ENCODE peak calls at places on chromosomes 7 and 10, in five cellular contexts. One of them, this sample, is unnamed.

GRCh38 chr10:131574363-131574706 is 262.8 kb upstream of the TCERG1L start:
- DNase-seq in fibroblast of mammary gland: no peak
- DNase-seq in stimulated activated naive CD4-positive, alpha-beta T cell: no peak
- DNase-seq in left cardiac atrium: no peak
- DNase-seq in HTR-8/SVneo: no peak
- DNase-seq in this sample: no peak

GRCh38 chr7:107789647-107790046 is 13.4 kb downstream of the SLC26A3 start:
- DNase-seq in fibroblast of mammary gland: no peak
- DNase-seq in stimulated activated naive CD4-positive, alpha-beta T cell: no peak
- DNase-seq in left cardiac atrium: no peak
- DNase-seq in HTR-8/SVneo: no peak
- DNase-seq in this sample: no peak

GRCh38 chr7:138890782-138891445 is 90.3 kb downstream of the KIAA1549 start:
- DNase-seq in fibroblast of mammary gland: peak
- DNase-seq in stimulated activated naive CD4-positive, alpha-beta T cell: no peak
- DNase-seq in left cardiac atrium: no peak
- DNase-seq in HTR-8/SVneo: no peak
- DNase-seq in this sample: no peak

GRCh38 chr7:32161708-32162107 is 91.5 kb upstream of the PDE1C start:
- DNase-seq in fibroblast of mammary gland: peak
- DNase-seq in stimulated activated naive CD4-positive, alpha-beta T cell: no peak
- DNase-seq in left cardiac atrium: no peak
- DNase-seq in HTR-8/SVneo: peak
- DNase-seq in this sample: no peak

GRCh38 chr7:22435720-22436119 is 64.3 kb downstream of the STEAP1B start:
- DNase-seq in fibroblast of mammary gland: no peak
- DNase-seq in stimulated activated naive CD4-positive, alpha-beta T cell: no peak
- DNase-seq in left cardiac atrium: no peak
- DNase-seq in HTR-8/SVneo: no peak
- DNase-seq in this sample: no peak

GRCh38 chr7:92904292-92905131 is 68.1 kb upstream of the CDK6 start:
- DNase-seq in fibroblast of mammary gland: peak
- DNase-seq in stimulated activated naive CD4-positive, alpha-beta T cell: peak
- DNase-seq in left cardiac atrium: no peak
- DNase-seq in HTR-8/SVneo: peak
- DNase-seq in this sample: no peak

GRCh38 chr7:41045556-41046123 is 657.2 kb downstream of the INHBA start:
- DNase-seq in fibroblast of mammary gland: no peak
- DNase-seq in stimulated activated naive CD4-positive, alpha-beta T cell: no peak
- DNase-seq in left cardiac atrium: no peak
- DNase-seq in HTR-8/SVneo: no peak
- DNase-seq in this sample: no peak

GRCh38 chr7:24378871-24379608 is 95.0 kb downstream of the NPY start:
- DNase-seq in fibroblast of mammary gland: peak
- DNase-seq in stimulated activated naive CD4-positive, alpha-beta T cell: no peak
- DNase-seq in left cardiac atrium: no peak
- DNase-seq in HTR-8/SVneo: peak
- DNase-seq in this sample: no peak

GRCh38 chr10:7193369-7193768 is 217.5 kb downstream of the SFMBT2 start:
- DNase-seq in fibroblast of mammary gland: no peak
- DNase-seq in stimulated activated naive CD4-positive, alpha-beta T cell: no peak
- DNase-seq in left cardiac atrium: no peak
- DNase-seq in HTR-8/SVneo: no peak
- DNase-seq in this sample: no peak

GRCh38 chr7:157309990-157310668 is 26.7 kb upstream of the DNAJB6 start:
- DNase-seq in fibroblast of mammary gland: peak
- DNase-seq in stimulated activated naive CD4-positive, alpha-beta T cell: no peak
- DNase-seq in left cardiac atrium: no peak
- DNase-seq in HTR-8/SVneo: peak
- DNase-seq in this sample: no peak

GRCh38 chr10:62528441-62528840 is 154.3 kb downstream of the ZNF365 start:
- DNase-seq in fibroblast of mammary gland: no peak
- DNase-seq in stimulated activated naive CD4-positive, alpha-beta T cell: peak
- DNase-seq in left cardiac atrium: no peak
- DNase-seq in HTR-8/SVneo: no peak
- DNase-seq in this sample: no peak

GRCh38 chr10:121683366-121683765 is 85.1 kb upstream of the FGFR2 start:
- DNase-seq in fibroblast of mammary gland: no peak
- DNase-seq in stimulated activated naive CD4-positive, alpha-beta T cell: no peak
- DNase-seq in left cardiac atrium: no peak
- DNase-seq in HTR-8/SVneo: no peak
- DNase-seq in this sample: no peak

GRCh38 chr10:133336131-133337078 is at the start of gene CALY:
- DNase-seq in fibroblast of mammary gland: no peak
- DNase-seq in stimulated activated naive CD4-positive, alpha-beta T cell: peak
- DNase-seq in left cardiac atrium: no peak
- DNase-seq in HTR-8/SVneo: no peak
- DNase-seq in this sample: no peak

GRCh38 chr7:159030490-159031134 is 114.1 kb downstream of the VIPR2 start:
- DNase-seq in fibroblast of mammary gland: peak
- DNase-seq in stimulated activated naive CD4-positive, alpha-beta T cell: no peak
- DNase-seq in left cardiac atrium: peak
- DNase-seq in HTR-8/SVneo: peak
- DNase-seq in this sample: peak

GRCh38 chr7:93226310-93226709 is at the start of gene HEPACAM2:
- DNase-seq in fibroblast of mammary gland: no peak
- DNase-seq in stimulated activated naive CD4-positive, alpha-beta T cell: no peak
- DNase-seq in left cardiac atrium: no peak
- DNase-seq in HTR-8/SVneo: no peak
- DNase-seq in this sample: no peak

GRCh38 chr10:2019803-2020202 is 282.5 kb upstream of the ADARB2 start:
- DNase-seq in fibroblast of mammary gland: no peak
- DNase-seq in stimulated activated naive CD4-positive, alpha-beta T cell: no peak
- DNase-seq in left cardiac atrium: no peak
- DNase-seq in HTR-8/SVneo: no peak
- DNase-seq in this sample: no peak

GRCh38 chr10:114550756-114551290 is 107.3 kb downstream of the ABLIM1 start:
- DNase-seq in fibroblast of mammary gland: peak
- DNase-seq in stimulated activated naive CD4-positive, alpha-beta T cell: peak
- DNase-seq in left cardiac atrium: no peak
- DNase-seq in HTR-8/SVneo: no peak
- DNase-seq in this sample: no peak

GRCh38 chr10:97538401-97538800 is 34.2 kb upstream of the ANKRD2 start:
- DNase-seq in fibroblast of mammary gland: peak
- DNase-seq in stimulated activated naive CD4-positive, alpha-beta T cell: no peak
- DNase-seq in left cardiac atrium: no peak
- DNase-seq in HTR-8/SVneo: no peak
- DNase-seq in this sample: no peak

GRCh38 chr7:102425639-102426267 is 7.6 kb upstream of the ORAI2 start:
- DNase-seq in fibroblast of mammary gland: no peak
- DNase-seq in stimulated activated naive CD4-positive, alpha-beta T cell: peak
- DNase-seq in left cardiac atrium: peak
- DNase-seq in HTR-8/SVneo: no peak
- DNase-seq in this sample: no peak

GRCh38 chr7:40299097-40299496 is 164.3 kb downstream of the SUGCT start:
- DNase-seq in fibroblast of mammary gland: peak
- DNase-seq in stimulated activated naive CD4-positive, alpha-beta T cell: no peak
- DNase-seq in left cardiac atrium: no peak
- DNase-seq in HTR-8/SVneo: peak
- DNase-seq in this sample: no peak

GRCh38 chr7:156842740-156843140 is 50.2 kb downstream of the LMBR1 start:
- DNase-seq in fibroblast of mammary gland: no peak
- DNase-seq in stimulated activated naive CD4-positive, alpha-beta T cell: no peak
- DNase-seq in left cardiac atrium: no peak
- DNase-seq in HTR-8/SVneo: no peak
- DNase-seq in this sample: no peak

GRCh38 chr7:25456467-25457171 is 228.3 kb upstream of the NPVF start:
- DNase-seq in fibroblast of mammary gland: peak
- DNase-seq in stimulated activated naive CD4-positive, alpha-beta T cell: no peak
- DNase-seq in left cardiac atrium: peak
- DNase-seq in HTR-8/SVneo: no peak
- DNase-seq in this sample: peak

This sample was measured in tibial artery.